ENCODE peak calls at places on chromosomes 3 and 15, in six cellular contexts. S, R, F, Q, K and P are unnamed samples.

GRCh38 chr15:93152951-93153350 is 63.9 kb upstream of the RGMA start:
- DNase-seq in S (no peak), R (no peak), F (no peak), Q (no peak), K (no peak), P (no peak)

GRCh38 chr3:127959873-127960272 is 44.8 kb downstream of the KBTBD12 start:
- DNase-seq in S (no peak), R (peak), F (peak), Q (peak), K (peak), P (no peak)

GRCh38 chr3:65713016-65713415 is 325.7 kb downstream of the MAGI1 start:
- DNase-seq in S (no peak), R (peak), F (peak), Q (no peak), K (no peak), P (no peak)

GRCh38 chr3:45489730-45490309 is 101.4 kb downstream of the LARS2 start:
- DNase-seq in S (no peak), R (no peak), F (no peak), Q (no peak), K (no peak), P (no peak)

GRCh38 chr15:85879334-85880163 is 84.8 kb upstream of the KLHL25 start:
- DNase-seq in S (no peak), R (no peak), F (no peak), Q (no peak), K (peak), P (no peak)

GRCh38 chr15:87939838-87940457 is 316.6 kb downstream of the NTRK3 start:
- DNase-seq in S (no peak), R (no peak), F (no peak), Q (no peak), K (no peak), P (no peak)

GRCh38 chr3:146374146-146374545 is 95.2 kb downstream of the PLSCR2 start:
- DNase-seq in S (no peak), R (no peak), F (peak), Q (no peak), K (no peak), P (no peak)

GRCh38 chr15:72116680-72117447 is 1.1 kb downstream of the MYO9A start:
- DNase-seq in S (peak), R (peak), F (peak), Q (peak), K (peak), P (no peak)

GRCh38 chr15:69034352-69034751 is 19.9 kb downstream of the NOX5 start:
- DNase-seq in S (no peak), R (no peak), F (peak), Q (no peak), K (no peak), P (no peak)

GRCh38 chr3:5798809-5799208 is 611.3 kb downstream of the EDEM1 start:
- DNase-seq in S (no peak), R (no peak), F (no peak), Q (no peak), K (no peak), P (no peak)

GRCh38 chr3:18223591-18224338 is 201.4 kb downstream of the SATB1 start:
- DNase-seq in S (no peak), R (no peak), F (no peak), Q (no peak), K (no peak), P (peak)

GRCh38 chr15:26974120-26974780 is 3.3 kb downstream of the GABRG3 start:
- DNase-seq in S (no peak), R (no peak), F (peak), Q (no peak), K (peak), P (no peak)

GRCh38 chr3:9901967-9902366 is 681 bp upstream of the IL17RE start:
- DNase-seq in S (no peak), R (no peak), F (no peak), Q (peak), K (no peak), P (no peak)

GRCh38 chr3:196708467-196708866 is 3.6 kb downstream of the CEP19 start:
- DNase-seq in S (no peak), R (no peak), F (no peak), Q (peak), K (no peak), P (no peak)

GRCh38 chr3:150409527-150410310 is 1.6 kb downstream of the TSC22D2 start:
- DNase-seq in S (peak), R (peak), F (peak), Q (peak), K (peak), P (peak)

GRCh38 chr3:48118322-48118721 is 69.9 kb downstream of the CDC25A start:
- DNase-seq in S (no peak), R (no peak), F (no peak), Q (no peak), K (no peak), P (no peak)

GRCh38 chr3:112407214-112407887 is 74.4 kb downstream of the CD200 start:
- DNase-seq in S (no peak), R (no peak), F (no peak), Q (no peak), K (no peak), P (no peak)

GRCh38 chr3:138781012-138781470 is 53.7 kb downstream of the PIK3CB start:
- DNase-seq in S (no peak), R (no peak), F (no peak), Q (no peak), K (no peak), P (no peak)

GRCh38 chr3:86867990-86868389 is 123.0 kb downstream of the VGLL3 start:
- DNase-seq in S (no peak), R (no peak), F (peak), Q (no peak), K (no peak), P (no peak)

GRCh38 chr15:64599716-64600115 is 139.3 kb downstream of the ZNF609 start:
- DNase-seq in S (no peak), R (no peak), F (no peak), Q (peak), K (no peak), P (no peak)

GRCh38 chr15:100200287-100200772 is 141.4 kb downstream of the ADAMTS17 start:
- DNase-seq in S (peak), R (no peak), F (no peak), Q (no peak), K (no peak), P (no peak)

GRCh38 chr15:78104119-78104479 is 11.7 kb downstream of the SH2D7 start:
- DNase-seq in S (no peak), R (no peak), F (no peak), Q (no peak), K (no peak), P (no peak)

GRCh38 chr15:60585743-60586708 is 107.1 kb upstream of the ICE2 start:
- DNase-seq in S (no peak), R (peak), F (peak), Q (peak), K (peak), P (peak)

GRCh38 chr3:77186728-77187127 is 146.8 kb downstream of the ROBO2 start:
- DNase-seq in S (no peak), R (no peak), F (peak), Q (no peak), K (no peak), P (no peak)

GRCh38 chr3:157614896-157615295 is 111.7 kb upstream of the VEPH1 start:
- DNase-seq in S (no peak), R (no peak), F (no peak), Q (no peak), K (no peak), P (no peak)

GRCh38 chr3:33665294-33665693 is 52.8 kb downstream of the CLASP2 start:
- DNase-seq in S (no peak), R (no peak), F (no peak), Q (no peak), K (no peak), P (no peak)

GRCh38 chr15:39581501-39582285 is 814 bp downstream of the THBS1 start:
- DNase-seq in S (peak), R (peak), F (peak), Q (peak), K (peak), P (peak)

GRCh38 chr3:140463401-140463800 is 214.5 kb upstream of the TRIM42 start:
- DNase-seq in S (no peak), R (no peak), F (no peak), Q (no peak), K (no peak), P (no peak)

GRCh38 chr3:29156071-29156715 is 124.7 kb upstream of the RBMS3 start:
- DNase-seq in S (no peak), R (no peak), F (no peak), Q (no peak), K (peak), P (peak)

GRCh38 chr3:48918388-48919214 is at the start of gene ARIH2:
- DNase-seq in S (peak), R (peak), F (peak), Q (peak), K (peak), P (peak)

GRCh38 chr3:129417354-129417753 is 11.1 kb downstream of the EFCAB12 start:
- DNase-seq in S (peak), R (no peak), F (peak), Q (peak), K (no peak), P (no peak)

GRCh38 chr3:11155341-11156025 is 1.2 kb downstream of the HRH1 start:
- DNase-seq in S (peak), R (peak), F (peak), Q (peak), K (peak), P (peak)

GRCh38 chr3:116453676-116454346 is 8.5 kb upstream of the LSAMP start:
- DNase-seq in S (no peak), R (no peak), F (peak), Q (no peak), K (no peak), P (no peak)

GRCh38 chr3:12155833-12156232 is 2.9 kb downstream of the TIMP4 start:
- DNase-seq in S (no peak), R (no peak), F (peak), Q (peak), K (no peak), P (no peak)

GRCh38 chr3:48555231-48555948 is 1.2 kb downstream of the PFKFB4 start:
- DNase-seq in S (no peak), R (no peak), F (no peak), Q (no peak), K (no peak), P (no peak)

GRCh38 chr15:39828374-39828931 is 45.8 kb upstream of the FSIP1 start:
- DNase-seq in S (no peak), R (no peak), F (peak), Q (peak), K (peak), P (peak)

GRCh38 chr3:190504354-190505125 is 9.3 kb upstream of the IL1RAP start:
- DNase-seq in S (no peak), R (no peak), F (peak), Q (peak), K (no peak), P (no peak)
- TF ChIP-seq CTCF in S (no peak), R (no peak), F (peak), Q (no peak), K (no peak), P (no peak)

DNA sequence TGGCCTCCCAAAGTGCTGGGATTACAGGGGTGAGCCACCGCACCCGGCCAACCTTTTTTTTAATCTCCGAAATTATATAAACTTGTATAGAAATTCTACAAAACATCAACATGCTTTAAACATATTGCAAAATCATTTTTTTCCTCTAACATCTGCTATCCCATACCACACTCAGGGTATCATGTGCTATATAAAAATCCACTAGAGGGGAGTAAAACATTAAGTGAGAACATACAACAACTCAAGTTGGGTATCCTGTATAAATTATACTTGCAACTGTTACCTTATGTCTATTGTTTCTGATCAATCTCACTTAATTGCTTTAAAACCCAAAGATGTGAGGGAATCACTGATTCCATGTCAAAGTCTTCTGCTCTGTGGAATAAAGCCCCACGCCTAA is 71.9 kb upstream of the FBN1 start:
- DNase-seq in S (no peak), R (no peak), F (peak), Q (no peak), K (no peak), P (no peak)
- TF ChIP-seq CTCF in S (no peak), R (no peak), F (no peak), Q (no peak), K (no peak), P (no peak)

GRCh38 chr3:81638480-81638879 is 123.0 kb downstream of the GBE1 start:
- DNase-seq in S (no peak), R (no peak), F (no peak), Q (no peak), K (no peak), P (no peak)

GRCh38 chr3:81645248-81645647 is 116.2 kb downstream of the GBE1 start:
- DNase-seq in S (no peak), R (no peak), F (no peak), Q (no peak), K (no peak), P (no peak)

DNA sequence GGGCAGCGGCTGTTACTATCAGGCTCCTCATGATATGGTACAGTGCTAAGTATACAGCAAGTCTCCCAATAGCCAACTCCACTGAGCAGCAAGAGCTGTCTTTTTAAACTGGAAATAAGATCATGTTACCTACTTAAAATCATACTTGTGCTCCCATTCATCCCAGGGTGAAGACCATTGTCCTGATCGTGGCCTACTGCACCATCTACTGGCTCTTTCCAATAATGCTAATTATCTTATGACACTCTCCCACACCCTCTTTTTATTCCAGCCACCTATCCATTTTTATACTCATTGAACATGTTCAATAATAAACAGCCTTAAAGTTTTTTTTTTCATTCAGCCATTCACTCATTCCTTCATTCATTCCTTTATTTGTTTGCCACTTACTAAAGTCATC is 117.7 kb downstream of the GBE1 start:
- DNase-seq in S (no peak), R (no peak), F (peak), Q (peak), K (peak), P (no peak)
- TF ChIP-seq CTCF in S (no peak), R (peak), F (peak), Q (peak), K (peak), P (no peak)

GRCh38 chr15:101217446-101217845 is 34.4 kb downstream of the CHSY1 start:
- DNase-seq in S (no peak), R (no peak), F (no peak), Q (no peak), K (no peak), P (no peak)
- TF ChIP-seq CTCF in S (no peak), R (no peak), F (no peak), Q (no peak), K (no peak), P (no peak)

DNA sequence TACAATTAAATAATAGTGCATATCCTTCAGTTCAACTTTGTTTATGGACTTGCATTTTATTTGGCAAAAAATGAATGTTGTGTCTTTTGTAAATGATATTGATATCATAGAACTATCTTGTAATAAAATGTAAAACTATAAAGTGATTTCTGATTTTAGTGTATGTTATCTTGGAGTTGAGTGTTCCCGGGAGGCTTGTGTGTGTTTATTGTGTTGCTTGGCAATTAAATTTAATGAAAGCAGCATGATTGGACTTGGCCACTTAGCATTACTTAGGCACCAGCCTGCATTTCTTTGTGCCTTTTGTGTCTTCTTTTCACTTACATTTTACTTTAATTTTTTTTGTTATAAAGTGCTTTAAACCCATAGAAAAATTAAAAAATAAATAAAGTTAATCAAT is 10.7 kb downstream of the ARHGEF26 start:
- DNase-seq in S (no peak), R (no peak), F (no peak), Q (no peak), K (no peak), P (no peak)
- TF ChIP-seq CTCF in S (no peak), R (no peak), F (no peak), Q (no peak), K (no peak), P (no peak)

GRCh38 chr3:179410317-179410716 is 41.0 kb downstream of the GNB4 start:
- DNase-seq in S (no peak), R (no peak), F (no peak), Q (no peak), K (no peak), P (no peak)
- TF ChIP-seq CTCF in S (no peak), R (no peak), F (no peak), Q (no peak), K (peak), P (no peak)

GRCh38 chr3:186722457-186722856 is 5.3 kb downstream of the KNG1 start:
- DNase-seq in S (no peak), R (no peak), F (peak), Q (no peak), K (peak), P (no peak)
- TF ChIP-seq CTCF in S (no peak), R (no peak), F (peak), Q (peak), K (peak), P (no peak)

DNA sequence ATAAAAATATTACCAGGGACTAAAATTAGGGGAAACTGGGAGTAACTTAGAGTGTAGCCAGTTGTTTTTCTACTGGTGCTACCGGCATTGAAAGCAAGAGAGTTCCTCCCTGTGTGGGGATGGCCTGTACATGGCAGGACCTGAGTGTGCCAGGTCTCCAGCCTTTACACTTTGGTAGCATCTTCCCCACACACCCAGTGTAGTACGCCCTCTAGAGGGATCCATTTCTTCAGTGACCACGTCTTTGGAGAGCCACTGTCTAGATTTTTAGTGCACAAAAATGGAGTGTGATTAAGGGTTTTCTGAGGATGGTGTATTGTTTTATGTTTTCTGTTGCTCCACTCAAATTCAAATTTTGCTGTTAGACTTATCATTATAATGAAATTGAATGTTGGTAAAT is 507.0 kb upstream of the TPRG1 start:
- DNase-seq in S (no peak), R (no peak), F (peak), Q (peak), K (peak), P (no peak)
- TF ChIP-seq CTCF in S (no peak), R (peak), F (peak), Q (peak), K (peak), P (no peak)